ENCODE peak calls at places on chromosomes 16 and 17, in seven cellular contexts. One of them, this sample, is unnamed.

GRCh38 chr16:30356401-30357084 is 1.4 kb upstream of the CD2BP2 start:
- DNase-seq in fibroblast of lung: no peak
- DNase-seq in pancreas: no peak
- DNase-seq in psoas muscle: no peak
- DNase-seq in CD8-positive, alpha-beta T cell: no peak
- DNase-seq in left ventricle myocardium inferior: no peak
- DNase-seq in K562: no peak
- DNase-seq in this sample: peak

GRCh38 chr17:45963258-45963657 is 35.8 kb upstream of the STH start:
- DNase-seq in psoas muscle: no peak
- DNase-seq in pancreas: no peak
- DNase-seq in fibroblast of lung: no peak
- DNase-seq in left ventricle myocardium inferior: no peak
- DNase-seq in K562: no peak
- DNase-seq in CD8-positive, alpha-beta T cell: no peak
- DNase-seq in this sample: no peak

GRCh38 chr16:25371342-25371741 is 113.7 kb upstream of the ZKSCAN2 start:
- DNase-seq in left ventricle myocardium inferior: no peak
- DNase-seq in fibroblast of lung: no peak
- DNase-seq in K562: no peak
- DNase-seq in psoas muscle: no peak
- DNase-seq in pancreas: no peak
- DNase-seq in CD8-positive, alpha-beta T cell: no peak
- DNase-seq in this sample: no peak

GRCh38 chr16:69798466-69798865 is 36.3 kb downstream of the WWP2 start:
- DNase-seq in left ventricle myocardium inferior: no peak
- DNase-seq in K562: no peak
- DNase-seq in CD8-positive, alpha-beta T cell: no peak
- DNase-seq in fibroblast of lung: peak
- DNase-seq in psoas muscle: no peak
- DNase-seq in pancreas: peak
- DNase-seq in this sample: no peak

GRCh38 chr16:30095166-30096078 is 591 bp downstream of the YPEL3 start:
- DNase-seq in K562: no peak
- DNase-seq in left ventricle myocardium inferior: no peak
- DNase-seq in CD8-positive, alpha-beta T cell: peak
- DNase-seq in psoas muscle: no peak
- DNase-seq in pancreas: peak
- DNase-seq in fibroblast of lung: no peak
- DNase-seq in this sample: peak

GRCh38 chr16:89922884-89923639 is at the start of gene TUBB3:
- DNase-seq in pancreas: peak
- DNase-seq in K562: peak
- DNase-seq in psoas muscle: peak
- DNase-seq in CD8-positive, alpha-beta T cell: no peak
- DNase-seq in fibroblast of lung: peak
- DNase-seq in left ventricle myocardium inferior: peak
- DNase-seq in this sample: peak

GRCh38 chr17:2071421-2072281 is 16.7 kb downstream of the HIC1 start:
- DNase-seq in fibroblast of lung: peak
- DNase-seq in left ventricle myocardium inferior: peak
- DNase-seq in pancreas: no peak
- DNase-seq in K562: no peak
- DNase-seq in CD8-positive, alpha-beta T cell: no peak
- DNase-seq in psoas muscle: peak
- DNase-seq in this sample: peak

GRCh38 chr17:51165680-51166197 is 472 bp upstream of the NME2 start:
- DNase-seq in K562: peak
- DNase-seq in fibroblast of lung: no peak
- DNase-seq in left ventricle myocardium inferior: no peak
- DNase-seq in CD8-positive, alpha-beta T cell: peak
- DNase-seq in pancreas: peak
- DNase-seq in psoas muscle: peak
- DNase-seq in this sample: no peak

GRCh38 chr17:42553161-42553818 is 567 bp downstream of the HSD17B1 start:
- DNase-seq in fibroblast of lung: no peak
- DNase-seq in K562: peak
- DNase-seq in CD8-positive, alpha-beta T cell: no peak
- DNase-seq in psoas muscle: no peak
- DNase-seq in pancreas: no peak
- DNase-seq in left ventricle myocardium inferior: no peak
- DNase-seq in this sample: no peak
- H3K4me3 ChIP-seq in fibroblast of lung: peak
- H3K4me3 ChIP-seq in K562: peak
- H3K4me3 ChIP-seq in CD8-positive, alpha-beta T cell: no peak
- H3K4me3 ChIP-seq in psoas muscle: peak
- H3K4me3 ChIP-seq in pancreas: no peak
- H3K4me3 ChIP-seq in left ventricle myocardium inferior: peak
- H3K4me3 ChIP-seq in this sample: peak

DNA sequence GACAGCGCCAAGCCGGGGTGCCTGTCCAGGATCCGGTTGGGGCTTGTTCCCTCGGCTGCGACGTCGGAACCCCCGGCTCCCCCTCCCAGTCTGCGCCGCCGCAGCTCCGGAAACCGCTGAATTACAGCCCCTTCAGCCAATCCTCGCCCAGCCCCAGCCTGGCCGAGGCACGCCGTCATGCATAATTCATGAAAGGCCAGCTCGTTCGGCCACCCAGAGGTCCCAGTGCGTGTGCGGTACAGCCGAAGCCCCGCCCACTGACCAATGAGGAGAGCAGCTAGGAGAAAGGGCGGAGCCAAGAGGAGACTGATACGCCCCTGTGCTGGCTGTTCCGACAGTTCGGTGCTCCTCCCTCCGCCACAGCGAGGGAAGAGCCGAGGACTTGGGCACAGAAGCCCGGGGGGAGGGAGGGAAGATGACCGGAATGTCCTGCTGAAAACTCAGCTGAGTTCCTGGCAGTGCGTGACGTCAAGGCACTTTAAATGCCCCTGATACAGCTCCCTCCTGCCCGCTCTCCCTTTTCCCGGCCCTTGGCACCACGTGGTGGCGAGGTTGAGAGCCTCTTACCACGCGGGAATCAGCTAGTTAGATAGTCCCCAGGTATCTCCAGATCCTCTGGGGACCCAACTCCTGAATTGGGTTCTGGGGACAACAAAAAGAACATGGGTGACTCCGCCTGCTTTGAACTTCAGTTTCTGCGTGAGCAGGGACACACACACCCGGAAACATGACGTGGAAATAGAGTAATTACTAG is at the start of gene STAT3:
- DNase-seq in CD8-positive, alpha-beta T cell: peak
- DNase-seq in pancreas: peak
- DNase-seq in fibroblast of lung: peak
- DNase-seq in K562: peak
- DNase-seq in psoas muscle: peak
- DNase-seq in left ventricle myocardium inferior: peak
- DNase-seq in this sample: peak
- TF ChIP-seq CTCF in CD8-positive, alpha-beta T cell: no peak
- TF ChIP-seq CTCF in pancreas: no peak
- TF ChIP-seq CTCF in fibroblast of lung: no peak
- TF ChIP-seq CTCF in K562: no peak
- TF ChIP-seq CTCF in psoas muscle: no peak
- TF ChIP-seq CTCF in left ventricle myocardium inferior: no peak
- TF ChIP-seq CTCF in this sample: no peak

GRCh38 chr16:88804552-88805339 is 1.2 kb downstream of the CDT1 start:
- DNase-seq in K562: peak
- DNase-seq in psoas muscle: no peak
- DNase-seq in pancreas: peak
- DNase-seq in fibroblast of lung: no peak
- DNase-seq in left ventricle myocardium inferior: no peak
- DNase-seq in CD8-positive, alpha-beta T cell: no peak
- DNase-seq in this sample: no peak
- H3K27ac ChIP-seq in K562: peak
- H3K27ac ChIP-seq in psoas muscle: no peak
- H3K27ac ChIP-seq in pancreas: no peak
- H3K27ac ChIP-seq in fibroblast of lung: peak
- H3K27ac ChIP-seq in left ventricle myocardium inferior: no peak
- H3K27ac ChIP-seq in CD8-positive, alpha-beta T cell: no peak
- H3K27ac ChIP-seq in this sample: no peak

GRCh38 chr17:48603959-48604769 is 622 bp downstream of the HOXB6 start:
- DNase-seq in psoas muscle: peak
- DNase-seq in pancreas: no peak
- DNase-seq in fibroblast of lung: no peak
- DNase-seq in K562: peak
- DNase-seq in left ventricle myocardium inferior: no peak
- DNase-seq in CD8-positive, alpha-beta T cell: no peak
- DNase-seq in this sample: no peak

GRCh38 chr17:48600244-48601098 is 4.3 kb downstream of the HOXB6 start:
- DNase-seq in psoas muscle: no peak
- DNase-seq in pancreas: no peak
- DNase-seq in K562: no peak
- DNase-seq in left ventricle myocardium inferior: no peak
- DNase-seq in fibroblast of lung: no peak
- DNase-seq in CD8-positive, alpha-beta T cell: no peak
- DNase-seq in this sample: no peak

GRCh38 chr17:48601184-48601527 is 3.6 kb downstream of the HOXB6 start:
- DNase-seq in CD8-positive, alpha-beta T cell: no peak
- DNase-seq in left ventricle myocardium inferior: no peak
- DNase-seq in K562: no peak
- DNase-seq in psoas muscle: no peak
- DNase-seq in pancreas: no peak
- DNase-seq in fibroblast of lung: no peak
- DNase-seq in this sample: no peak

GRCh38 chr17:48599373-48599772 is 5.4 kb downstream of the HOXB6 start:
- DNase-seq in left ventricle myocardium inferior: no peak
- DNase-seq in CD8-positive, alpha-beta T cell: no peak
- DNase-seq in fibroblast of lung: no peak
- DNase-seq in K562: no peak
- DNase-seq in psoas muscle: no peak
- DNase-seq in pancreas: no peak
- DNase-seq in this sample: no peak

DNA sequence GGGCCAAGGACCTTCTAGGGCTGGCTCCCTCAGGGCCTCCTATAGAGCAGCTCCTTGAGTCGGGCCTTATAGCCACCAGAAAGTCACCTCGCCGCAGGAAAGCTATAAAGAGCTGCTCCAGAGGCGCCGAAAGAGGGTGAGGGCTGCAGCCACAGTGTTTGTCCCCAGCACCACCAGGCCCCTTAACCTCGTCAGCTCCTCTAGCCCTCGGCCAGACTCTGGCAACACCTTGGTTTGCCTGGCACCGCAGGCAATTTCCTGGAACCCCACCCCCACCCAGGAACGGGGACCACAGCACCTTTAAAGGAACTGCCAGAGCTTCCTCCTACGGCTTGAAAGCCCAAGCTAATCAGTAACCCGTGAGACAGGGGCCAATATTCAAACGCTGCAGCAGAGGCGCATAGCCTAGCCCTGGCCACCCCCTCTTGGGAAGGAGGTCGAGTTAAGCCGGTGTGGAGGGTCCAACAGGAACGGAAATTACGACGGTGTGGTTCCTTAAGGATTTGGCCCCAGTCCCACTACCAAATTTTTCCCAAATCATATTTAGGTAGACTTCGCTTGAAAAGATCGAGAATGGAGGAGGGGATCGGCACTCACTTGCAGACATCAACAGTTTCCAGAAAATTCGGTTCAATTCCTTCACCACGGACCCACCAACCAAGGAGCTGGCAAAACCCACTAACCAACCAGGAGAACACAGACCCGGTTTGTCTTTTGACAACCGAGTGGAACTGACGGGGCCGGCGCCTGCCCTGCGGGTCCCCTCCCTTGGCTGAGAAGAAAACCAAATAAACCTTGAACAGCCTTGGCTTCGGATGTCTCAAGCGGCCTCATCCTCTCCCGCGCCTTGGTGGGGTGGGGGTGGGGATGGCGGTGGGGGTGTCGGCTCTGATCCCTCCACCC is 3.0 kb downstream of the HOXB6 start:
- DNase-seq in CD8-positive, alpha-beta T cell: no peak
- DNase-seq in pancreas: no peak
- DNase-seq in K562: no peak
- DNase-seq in psoas muscle: no peak
- DNase-seq in fibroblast of lung: no peak
- DNase-seq in left ventricle myocardium inferior: no peak
- DNase-seq in this sample: no peak
- H3K4me3 ChIP-seq in CD8-positive, alpha-beta T cell: no peak
- H3K4me3 ChIP-seq in pancreas: no peak
- H3K4me3 ChIP-seq in K562: no peak
- H3K4me3 ChIP-seq in psoas muscle: peak
- H3K4me3 ChIP-seq in fibroblast of lung: peak
- H3K4me3 ChIP-seq in left ventricle myocardium inferior: peak
- H3K4me3 ChIP-seq in this sample: no peak

DNA sequence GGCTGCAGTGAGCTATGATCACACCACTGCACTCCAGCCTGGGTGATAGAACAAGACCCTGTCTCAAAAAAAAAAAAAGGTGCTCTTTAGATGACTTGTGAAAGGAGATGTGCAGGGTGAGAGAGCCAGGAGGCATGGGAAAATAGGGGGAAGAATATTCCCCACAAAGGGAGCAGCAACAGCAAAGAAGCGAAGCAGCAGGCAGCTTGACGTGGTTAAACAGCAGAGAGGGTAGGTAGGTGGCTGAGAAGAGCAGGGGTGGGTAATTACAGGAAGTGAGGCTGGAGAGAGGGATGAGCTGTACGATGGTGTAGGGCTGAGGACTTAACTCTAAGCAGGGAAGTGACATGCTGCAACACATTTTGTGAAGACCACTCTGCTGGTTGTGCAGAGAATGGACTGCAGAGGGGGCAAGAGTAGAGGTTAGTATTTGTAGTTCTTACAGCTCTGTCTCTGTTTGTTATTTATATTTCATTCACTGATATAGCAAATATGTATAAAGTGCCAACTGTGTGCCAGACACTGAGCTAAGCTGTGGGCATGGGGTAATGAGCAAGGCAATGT is 1.6 kb downstream of the HEATR3 start:
- DNase-seq in pancreas: no peak
- DNase-seq in left ventricle myocardium inferior: no peak
- DNase-seq in psoas muscle: no peak
- DNase-seq in fibroblast of lung: peak
- DNase-seq in K562: no peak
- DNase-seq in CD8-positive, alpha-beta T cell: peak
- DNase-seq in this sample: no peak
- TF ChIP-seq CTCF in pancreas: no peak
- TF ChIP-seq CTCF in left ventricle myocardium inferior: peak
- TF ChIP-seq CTCF in psoas muscle: peak
- TF ChIP-seq CTCF in fibroblast of lung: peak
- TF ChIP-seq CTCF in K562: peak
- TF ChIP-seq CTCF in CD8-positive, alpha-beta T cell: peak
- TF ChIP-seq CTCF in this sample: peak

GRCh38 chr17:40452921-40453378 is 9.7 kb downstream of the IGFBP4 start:
- DNase-seq in psoas muscle: no peak
- DNase-seq in K562: no peak
- DNase-seq in CD8-positive, alpha-beta T cell: no peak
- DNase-seq in left ventricle myocardium inferior: no peak
- DNase-seq in fibroblast of lung: peak
- DNase-seq in pancreas: no peak
- DNase-seq in this sample: no peak
- H3K27ac ChIP-seq in psoas muscle: peak
- H3K27ac ChIP-seq in K562: no peak
- H3K27ac ChIP-seq in CD8-positive, alpha-beta T cell: no peak
- H3K27ac ChIP-seq in left ventricle myocardium inferior: peak
- H3K27ac ChIP-seq in fibroblast of lung: peak
- H3K27ac ChIP-seq in pancreas: no peak
- H3K27ac ChIP-seq in this sample: no peak